ENCODE peak calls at places on chromosome 10, in five cellular contexts. H is Peyer's patch, F is ovary, G is adrenal gland, A is NB4. V is an unnamed sample.

GRCh38 chr10:688621-689426 is 644 bp downstream of the DIP2C start:
- DNase-seq in H (no peak), G (peak; percentile 59), F (peak; percentile 65), A (no peak), V (no peak)

GRCh38 chr10:5413012-5413938 is 918 bp downstream of the NET1 start:
- DNase-seq in F (no peak), H (no peak), A (peak; percentile 50), G (no peak), V (no peak)

GRCh38 chr10:77849039-77849664 is 77.4 kb downstream of the DLG5 start:
- DNase-seq in A (peak; percentile 22), F (peak; percentile 59), H (no peak), G (no peak), V (no peak)

GRCh38 chr10:1095498-1095897 is 39.3 kb downstream of the WDR37 start:
- DNase-seq in A (no peak), H (no peak), G (no peak), F (no peak), V (peak; percentile 19)

GRCh38 chr10:74500806-74501205 is 325.6 kb upstream of the KAT6B start:
- DNase-seq in H (no peak), F (no peak), G (no peak), A (no peak), V (no peak)

GRCh38 chr10:33421789-33422188 is 87.3 kb upstream of the NRP1 start:
- DNase-seq in F (no peak), A (no peak), G (no peak), H (no peak), V (no peak)

GRCh38 chr10:61869276-61869675 is 32.2 kb upstream of the ARID5B start:
- DNase-seq in H (no peak), G (no peak), F (no peak), A (no peak), V (no peak)

GRCh38 chr10:124717911-124718734 is 26.1 kb downstream of the FAM53B start:
- DNase-seq in A (peak; percentile 86), G (no peak), F (peak; percentile 37), H (peak; percentile 70), V (no peak)

GRCh38 chr10:93565421-93565820 is 1.0 kb upstream of the FFAR4 start:
- DNase-seq in G (no peak), F (no peak), A (peak; percentile 59), H (no peak), V (no peak)

GRCh38 chr10:49362596-49363260 is 33.2 kb downstream of the DRGX start:
- DNase-seq in H (no peak), G (no peak), F (no peak), A (peak; percentile 46), V (no peak)

GRCh38 chr10:79930751-79931150 is 18.2 kb downstream of the SFTPD start:
- DNase-seq in H (no peak), G (no peak), A (no peak), F (no peak), V (no peak)
- TF ChIP-seq POLR2A in H (no peak), G (no peak), A (no peak), F (no peak), V (no peak)

DNA sequence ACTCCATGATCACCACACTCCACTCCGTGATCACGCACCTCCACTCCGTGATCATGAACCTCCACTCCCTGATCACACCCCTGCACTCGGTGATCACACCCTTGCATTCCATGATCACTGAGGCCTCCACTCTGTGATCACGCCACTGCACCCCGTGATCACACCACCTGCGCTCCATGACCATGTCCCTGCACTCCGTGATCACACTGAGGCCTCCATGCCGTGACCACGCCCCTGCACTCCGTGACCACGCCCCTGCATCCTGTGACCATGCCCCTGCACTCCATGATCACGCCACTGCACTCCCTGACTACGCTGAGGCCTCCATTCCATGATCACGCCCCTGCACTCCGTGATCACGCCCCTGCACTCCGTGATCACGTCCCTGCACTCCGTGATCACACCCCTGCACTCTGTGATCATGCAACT is 27.1 kb downstream of the STK32C start:
- DNase-seq in A (no peak), H (no peak), F (peak; percentile 19), G (no peak), V (peak; percentile 4)
- TF ChIP-seq POLR2A in A (no peak), H (no peak), F (no peak), G (no peak), V (no peak)

GRCh38 chr10:7553531-7553930 is 113.2 kb downstream of the ITIH5 start:
- DNase-seq in H (no peak), G (no peak), A (no peak), F (no peak), V (no peak)

GRCh38 chr10:7551289-7551688 is 115.5 kb downstream of the ITIH5 start:
- DNase-seq in H (no peak), G (no peak), F (no peak), A (no peak), V (no peak)

GRCh38 chr10:7547825-7548224 is 118.9 kb downstream of the ITIH5 start:
- DNase-seq in G (no peak), H (no peak), A (no peak), F (no peak), V (no peak)

GRCh38 chr10:7551891-7552731 is 114.7 kb downstream of the ITIH5 start:
- DNase-seq in F (no peak), G (no peak), A (no peak), H (no peak), V (no peak)

DNA sequence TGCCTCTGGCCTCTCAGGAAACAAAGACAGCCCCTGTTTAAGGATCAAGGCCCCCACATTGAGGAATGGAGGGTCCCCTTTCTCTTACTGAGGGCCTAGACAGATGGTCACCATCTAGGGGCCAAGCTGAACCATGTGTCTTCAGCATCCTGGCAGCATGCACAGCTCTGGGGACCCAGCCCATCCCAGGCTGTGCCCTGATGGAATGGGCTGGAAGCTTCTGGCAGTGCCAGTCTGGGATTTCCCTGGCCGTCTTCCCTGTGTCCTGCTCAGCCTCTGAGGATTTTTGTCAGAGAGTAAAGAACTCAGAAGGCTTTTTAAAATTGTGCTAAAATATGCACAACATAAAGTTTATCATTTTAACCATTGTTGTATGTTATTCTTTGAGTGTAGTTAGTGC is 116.7 kb downstream of the ITIH5 start:
- DNase-seq in A (no peak), F (no peak), G (no peak), H (no peak), V (no peak)
- TF ChIP-seq POLR2A in A (no peak), F (no peak), G (no peak), H (no peak), V (no peak)

GRCh38 chr10:35192645-35193249 is 66.1 kb downstream of the CREM start:
- DNase-seq in H (no peak), G (no peak), F (no peak), A (no peak), V (no peak)

GRCh38 chr10:35191523-35191922 is 64.9 kb downstream of the CREM start:
- DNase-seq in F (no peak), A (peak; percentile 32), G (no peak), H (no peak), V (no peak)

GRCh38 chr10:35194471-35194870 is 67.8 kb downstream of the CREM start:
- DNase-seq in H (no peak), G (no peak), F (no peak), A (no peak), V (no peak)

GRCh38 chr10:35195361-35196306 is 69.0 kb downstream of the CREM start:
- DNase-seq in G (peak; percentile 82), F (peak; percentile 67), A (peak; percentile 75), H (peak; percentile 72), V (peak; percentile 67)

GRCh38 chr10:35194906-35195305 is 68.3 kb downstream of the CREM start:
- DNase-seq in A (peak; percentile 10), G (no peak), H (no peak), F (no peak), V (no peak)
- TF ChIP-seq POLR2A in A (no peak), G (no peak), H (no peak), F (no peak), V (no peak)

DNA sequence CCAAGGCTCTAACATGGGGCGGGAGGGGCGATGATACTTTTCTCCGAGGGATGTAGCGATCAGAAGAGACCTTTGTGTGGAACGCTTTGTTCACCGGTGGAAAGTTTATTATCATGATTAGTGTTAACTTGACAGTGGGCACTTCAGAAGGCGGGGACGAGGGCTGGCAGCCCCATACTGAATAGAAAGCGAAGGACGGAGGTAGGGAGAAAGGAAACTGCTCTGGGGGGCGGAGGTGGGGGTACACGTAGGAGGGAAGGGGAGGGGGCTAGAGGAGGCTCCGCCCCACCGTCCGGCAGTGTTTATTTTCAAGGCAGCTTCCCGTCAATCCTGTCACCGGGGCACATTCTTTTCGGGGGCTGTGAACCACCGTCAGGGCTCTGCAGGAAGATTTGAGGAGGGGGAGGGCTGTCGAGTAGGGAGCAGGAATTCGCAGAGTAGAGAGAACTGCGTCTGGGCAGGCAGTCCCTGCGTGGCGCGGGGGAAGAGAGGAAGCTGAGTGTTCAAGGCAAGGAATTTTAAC is 9.4 kb upstream of the NKX2-3 start:
- DNase-seq in F (no peak), G (no peak), H (no peak), A (no peak), V (no peak)
- TF ChIP-seq POLR2A in F (no peak), G (no peak), H (no peak), A (no peak), V (no peak)

DNA sequence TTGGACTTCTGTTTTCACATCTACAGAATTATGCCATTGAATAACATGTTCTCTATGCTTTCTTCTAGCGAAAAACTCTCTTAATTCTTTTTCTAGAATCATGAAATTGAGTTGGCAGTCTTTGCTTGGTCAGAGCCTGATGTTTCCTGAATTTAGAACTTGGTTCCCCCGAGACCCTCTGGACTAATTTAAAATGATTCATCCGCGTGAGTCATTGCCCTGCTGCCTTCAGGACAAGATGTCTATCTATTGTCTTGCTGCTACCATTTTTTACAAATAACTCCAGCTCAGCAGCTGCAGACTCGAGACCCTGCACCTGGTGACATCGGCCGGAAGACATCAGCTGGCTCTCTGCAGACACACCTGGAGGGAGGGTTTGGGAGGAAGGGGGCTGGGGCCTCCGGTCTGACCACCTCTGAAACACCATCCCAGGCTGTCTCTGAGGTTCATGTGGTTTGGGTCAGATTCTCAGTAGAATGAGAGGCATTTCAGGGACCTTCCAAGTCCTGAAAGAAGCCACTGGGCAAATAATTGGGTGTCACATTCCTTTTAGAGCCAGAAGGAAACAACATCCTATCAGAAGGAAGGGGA is 20.9 kb upstream of the KLF6 start:
- DNase-seq in H (peak; percentile 72), G (no peak), A (peak; percentile 89), F (no peak), V (no peak)
- TF ChIP-seq POLR2A in H (no peak), G (no peak), A (no peak), F (no peak), V (no peak)

GRCh38 chr10:113646337-113647201 is 17.3 kb downstream of the NRAP start:
- DNase-seq in H (no peak), A (no peak), F (no peak), G (no peak), V (no peak)

GRCh38 chr10:113639966-113640365 is 23.9 kb downstream of the NRAP start:
- DNase-seq in G (no peak), H (no peak), A (no peak), F (no peak), V (no peak)

GRCh38 chr10:113641702-113642101 is 22.1 kb downstream of the NRAP start:
- DNase-seq in A (no peak), G (no peak), F (no peak), H (no peak), V (no peak)

GRCh38 chr10:113644185-113645120 is 19.4 kb downstream of the NRAP start:
- DNase-seq in G (no peak), F (no peak), H (no peak), A (no peak), V (no peak)

GRCh38 chr10:113643183-113643582 is 20.7 kb downstream of the NRAP start:
- DNase-seq in A (no peak), G (no peak), F (no peak), H (no peak), V (no peak)
- TF ChIP-seq POLR2A in A (no peak), G (no peak), F (no peak), H (no peak), V (no peak)